ENCODE peak calls at places on chromosome 6, in eight cellular contexts. One of them, this sample, is unnamed.
A peak's percentile ranks its signal among the peaks of the same experiment; 100 is the strongest.

GRCh38 chr6:41896280-41896679 is 1.1 kb upstream of the USP49 start:
- DNase-seq in right atrium auricular region: no peak
- DNase-seq in epithelial cell of esophagus: no peak
- DNase-seq in astrocyte of the spinal cord: no peak
- DNase-seq in GM23338: no peak
- DNase-seq in AG04450: no peak
- DNase-seq in left ventricle myocardium inferior: no peak
- DNase-seq in testis: no peak
- DNase-seq in this sample: no peak

GRCh38 chr6:1311400-1312192 is at the start of gene FOXQ1:
- DNase-seq in epithelial cell of esophagus: peak; percentile 82
- DNase-seq in astrocyte of the spinal cord: peak; percentile 39
- DNase-seq in left ventricle myocardium inferior: no peak
- DNase-seq in right atrium auricular region: no peak
- DNase-seq in AG04450: no peak
- DNase-seq in GM23338: peak; percentile 77
- DNase-seq in testis: peak; percentile 61
- DNase-seq in this sample: peak; percentile 43

GRCh38 chr6:87164004-87164403 is 8.6 kb downstream of the ZNF292 start:
- DNase-seq in left ventricle myocardium inferior: no peak
- DNase-seq in testis: no peak
- DNase-seq in epithelial cell of esophagus: no peak
- DNase-seq in astrocyte of the spinal cord: no peak
- DNase-seq in AG04450: no peak
- DNase-seq in GM23338: no peak
- DNase-seq in right atrium auricular region: no peak
- DNase-seq in this sample: peak; percentile 16

GRCh38 chr6:140445474-140446004 is 1071.1 kb upstream of the CITED2 start:
- DNase-seq in left ventricle myocardium inferior: no peak
- DNase-seq in astrocyte of the spinal cord: peak; percentile 54
- DNase-seq in GM23338: peak; percentile 24
- DNase-seq in AG04450: no peak
- DNase-seq in epithelial cell of esophagus: peak; percentile 36
- DNase-seq in right atrium auricular region: no peak
- DNase-seq in testis: no peak
- DNase-seq in this sample: peak; percentile 84

GRCh38 chr6:145067430-145067829 is 667.9 kb downstream of the EPM2A start:
- DNase-seq in astrocyte of the spinal cord: peak; percentile 29
- DNase-seq in epithelial cell of esophagus: peak; percentile 82
- DNase-seq in testis: no peak
- DNase-seq in left ventricle myocardium inferior: no peak
- DNase-seq in right atrium auricular region: no peak
- DNase-seq in AG04450: no peak
- DNase-seq in GM23338: no peak
- DNase-seq in this sample: peak; percentile 53

GRCh38 chr6:14381225-14381887 is 263.8 kb downstream of the CD83 start:
- DNase-seq in AG04450: no peak
- DNase-seq in right atrium auricular region: no peak
- DNase-seq in testis: no peak
- DNase-seq in left ventricle myocardium inferior: no peak
- DNase-seq in epithelial cell of esophagus: no peak
- DNase-seq in astrocyte of the spinal cord: no peak
- DNase-seq in GM23338: peak; percentile 84
- DNase-seq in this sample: no peak

GRCh38 chr6:158911746-158912158 is 88.2 kb downstream of the RSPH3 start:
- DNase-seq in epithelial cell of esophagus: peak; percentile 43
- DNase-seq in left ventricle myocardium inferior: no peak
- DNase-seq in testis: no peak
- DNase-seq in GM23338: no peak
- DNase-seq in right atrium auricular region: no peak
- DNase-seq in astrocyte of the spinal cord: no peak
- DNase-seq in AG04450: no peak
- DNase-seq in this sample: no peak

GRCh38 chr6:42042108-42042507 is 8.2 kb upstream of the TAF8 start:
- DNase-seq in left ventricle myocardium inferior: no peak
- DNase-seq in right atrium auricular region: no peak
- DNase-seq in GM23338: no peak
- DNase-seq in astrocyte of the spinal cord: no peak
- DNase-seq in testis: no peak
- DNase-seq in AG04450: no peak
- DNase-seq in epithelial cell of esophagus: no peak
- DNase-seq in this sample: no peak

GRCh38 chr6:82410151-82410621 is 46.6 kb downstream of the TPBG start:
- DNase-seq in testis: no peak
- DNase-seq in astrocyte of the spinal cord: peak; percentile 80
- DNase-seq in AG04450: no peak
- DNase-seq in left ventricle myocardium inferior: no peak
- DNase-seq in GM23338: no peak
- DNase-seq in epithelial cell of esophagus: peak; percentile 55
- DNase-seq in right atrium auricular region: no peak
- DNase-seq in this sample: peak; percentile 59

GRCh38 chr6:16130932-16131387 is 2.1 kb downstream of the MYLIP start:
- DNase-seq in AG04450: peak; percentile 41
- DNase-seq in astrocyte of the spinal cord: peak; percentile 84
- DNase-seq in testis: peak; percentile 58
- DNase-seq in right atrium auricular region: no peak
- DNase-seq in left ventricle myocardium inferior: no peak
- DNase-seq in GM23338: peak; percentile 80
- DNase-seq in epithelial cell of esophagus: peak; percentile 55
- DNase-seq in this sample: peak; percentile 84

GRCh38 chr6:37051138-37052026 is 45.9 kb downstream of the FGD2 start:
- DNase-seq in right atrium auricular region: peak; percentile 94
- DNase-seq in AG04450: no peak
- DNase-seq in testis: peak; percentile 93
- DNase-seq in astrocyte of the spinal cord: peak; percentile 68
- DNase-seq in GM23338: peak; percentile 95
- DNase-seq in epithelial cell of esophagus: peak; percentile 79
- DNase-seq in left ventricle myocardium inferior: peak; percentile 92
- DNase-seq in this sample: peak; percentile 66

GRCh38 chr6:163416640-163417253 is 2.2 kb downstream of the QKI start:
- DNase-seq in AG04450: peak; percentile 72
- DNase-seq in testis: peak; percentile 81
- DNase-seq in GM23338: peak; percentile 84
- DNase-seq in epithelial cell of esophagus: peak; percentile 79
- DNase-seq in left ventricle myocardium inferior: no peak
- DNase-seq in astrocyte of the spinal cord: peak; percentile 93
- DNase-seq in right atrium auricular region: no peak
- DNase-seq in this sample: peak; percentile 92

GRCh38 chr6:96995903-96996302 is 71.4 kb downstream of the KLHL32 start:
- DNase-seq in left ventricle myocardium inferior: no peak
- DNase-seq in right atrium auricular region: no peak
- DNase-seq in testis: no peak
- DNase-seq in GM23338: no peak
- DNase-seq in AG04450: no peak
- DNase-seq in epithelial cell of esophagus: no peak
- DNase-seq in astrocyte of the spinal cord: no peak
- DNase-seq in this sample: no peak

GRCh38 chr6:89956182-89956581 is 61.9 kb downstream of the GJA10 start:
- DNase-seq in epithelial cell of esophagus: no peak
- DNase-seq in AG04450: no peak
- DNase-seq in astrocyte of the spinal cord: no peak
- DNase-seq in GM23338: no peak
- DNase-seq in right atrium auricular region: no peak
- DNase-seq in testis: no peak
- DNase-seq in left ventricle myocardium inferior: no peak
- DNase-seq in this sample: no peak

GRCh38 chr6:16929814-16930213 is 168.6 kb upstream of the ATXN1 start:
- DNase-seq in epithelial cell of esophagus: peak; percentile 49
- DNase-seq in testis: no peak
- DNase-seq in left ventricle myocardium inferior: no peak
- DNase-seq in right atrium auricular region: no peak
- DNase-seq in GM23338: no peak
- DNase-seq in astrocyte of the spinal cord: peak; percentile 97
- DNase-seq in AG04450: peak; percentile 95
- DNase-seq in this sample: peak; percentile 90

GRCh38 chr6:18392346-18392877 is 5.3 kb downstream of the RNF144B start:
- DNase-seq in epithelial cell of esophagus: no peak
- DNase-seq in AG04450: no peak
- DNase-seq in testis: no peak
- DNase-seq in astrocyte of the spinal cord: no peak
- DNase-seq in right atrium auricular region: no peak
- DNase-seq in GM23338: no peak
- DNase-seq in left ventricle myocardium inferior: no peak
- DNase-seq in this sample: no peak

GRCh38 chr6:169263836-169264608 is 10.4 kb upstream of the THBS2 start:
- DNase-seq in right atrium auricular region: no peak
- DNase-seq in astrocyte of the spinal cord: peak; percentile 55
- DNase-seq in testis: peak; percentile 52
- DNase-seq in epithelial cell of esophagus: peak; percentile 89
- DNase-seq in GM23338: no peak
- DNase-seq in AG04450: no peak
- DNase-seq in left ventricle myocardium inferior: peak; percentile 60
- DNase-seq in this sample: peak; percentile 54

GRCh38 chr6:42710316-42710715 is 12.1 kb downstream of the PRPH2 start:
- DNase-seq in testis: no peak
- DNase-seq in GM23338: peak; percentile 47
- DNase-seq in AG04450: no peak
- DNase-seq in epithelial cell of esophagus: no peak
- DNase-seq in left ventricle myocardium inferior: no peak
- DNase-seq in right atrium auricular region: no peak
- DNase-seq in astrocyte of the spinal cord: peak; percentile 48
- DNase-seq in this sample: no peak

GRCh38 chr6:11380969-11381744 is 148.7 kb upstream of the NEDD9 start:
- DNase-seq in astrocyte of the spinal cord: peak; percentile 63
- DNase-seq in GM23338: peak; percentile 7
- DNase-seq in left ventricle myocardium inferior: no peak
- DNase-seq in right atrium auricular region: no peak
- DNase-seq in testis: no peak
- DNase-seq in AG04450: no peak
- DNase-seq in epithelial cell of esophagus: no peak
- DNase-seq in this sample: no peak

GRCh38 chr6:163323719-163324118 is 90.8 kb upstream of the QKI start:
- DNase-seq in GM23338: no peak
- DNase-seq in left ventricle myocardium inferior: no peak
- DNase-seq in testis: no peak
- DNase-seq in epithelial cell of esophagus: no peak
- DNase-seq in astrocyte of the spinal cord: no peak
- DNase-seq in AG04450: no peak
- DNase-seq in right atrium auricular region: no peak
- DNase-seq in this sample: no peak

GRCh38 chr6:89122625-89123024 is 4.8 kb upstream of the SRSF12 start:
- DNase-seq in astrocyte of the spinal cord: peak; percentile 44
- DNase-seq in epithelial cell of esophagus: peak; percentile 56
- DNase-seq in GM23338: peak; percentile 56
- DNase-seq in right atrium auricular region: no peak
- DNase-seq in AG04450: no peak
- DNase-seq in testis: no peak
- DNase-seq in left ventricle myocardium inferior: no peak
- DNase-seq in this sample: peak; percentile 52

GRCh38 chr6:49693512-49693911 is 19.8 kb downstream of the CRISP2 start:
- DNase-seq in AG04450: no peak
- DNase-seq in GM23338: no peak
- DNase-seq in astrocyte of the spinal cord: no peak
- DNase-seq in epithelial cell of esophagus: no peak
- DNase-seq in right atrium auricular region: no peak
- DNase-seq in testis: no peak
- DNase-seq in left ventricle myocardium inferior: no peak
- DNase-seq in this sample: no peak

GRCh38 chr6:149015877-149016525 is 269.2 kb downstream of the UST start:
- DNase-seq in testis: no peak
- DNase-seq in left ventricle myocardium inferior: no peak
- DNase-seq in GM23338: no peak
- DNase-seq in AG04450: no peak
- DNase-seq in epithelial cell of esophagus: no peak
- DNase-seq in astrocyte of the spinal cord: peak; percentile 47
- DNase-seq in right atrium auricular region: no peak
- DNase-seq in this sample: no peak

GRCh38 chr6:113461153-113461897 is 395.8 kb upstream of the MARCKS start:
- DNase-seq in AG04450: no peak
- DNase-seq in testis: no peak
- DNase-seq in epithelial cell of esophagus: no peak
- DNase-seq in left ventricle myocardium inferior: no peak
- DNase-seq in right atrium auricular region: no peak
- DNase-seq in GM23338: peak; percentile 35
- DNase-seq in astrocyte of the spinal cord: no peak
- DNase-seq in this sample: peak; percentile 79

GRCh38 chr6:84669945-84670344 is 94.5 kb downstream of the TBX18 start:
- DNase-seq in epithelial cell of esophagus: no peak
- DNase-seq in AG04450: no peak
- DNase-seq in GM23338: no peak
- DNase-seq in left ventricle myocardium inferior: no peak
- DNase-seq in astrocyte of the spinal cord: no peak
- DNase-seq in testis: no peak
- DNase-seq in right atrium auricular region: no peak
- DNase-seq in this sample: no peak
- H3K4me3 ChIP-seq in epithelial cell of esophagus: no peak overlapping the region
- H3K4me3 ChIP-seq in AG04450: no peak overlapping the region
- H3K4me3 ChIP-seq in GM23338: no peak overlapping the region
- H3K4me3 ChIP-seq in left ventricle myocardium inferior: no peak overlapping the region
- H3K4me3 ChIP-seq in astrocyte of the spinal cord: no peak overlapping the region
- H3K4me3 ChIP-seq in testis: no peak overlapping the region
- H3K4me3 ChIP-seq in right atrium auricular region: no peak overlapping the region
- H3K4me3 ChIP-seq in this sample: no peak overlapping the region

GRCh38 chr6:79234150-79235022 is at the start of gene HMGN3:
- DNase-seq in epithelial cell of esophagus: peak; percentile 88
- DNase-seq in left ventricle myocardium inferior: peak; percentile 98
- DNase-seq in astrocyte of the spinal cord: peak; percentile 95
- DNase-seq in right atrium auricular region: peak; percentile 98
- DNase-seq in AG04450: peak; percentile 83
- DNase-seq in GM23338: peak; percentile 94
- DNase-seq in testis: peak; percentile 99
- DNase-seq in this sample: peak; percentile 92
- TF ChIP-seq CTCF in epithelial cell of esophagus: no peak
- TF ChIP-seq CTCF in left ventricle myocardium inferior: peak; percentile 40
- TF ChIP-seq CTCF in astrocyte of the spinal cord: no peak
- TF ChIP-seq CTCF in right atrium auricular region: peak; percentile 36
- TF ChIP-seq CTCF in AG04450: peak; percentile 20
- TF ChIP-seq CTCF in GM23338: no peak
- TF ChIP-seq CTCF in testis: no peak
- TF ChIP-seq CTCF in this sample: no peak

DNA sequence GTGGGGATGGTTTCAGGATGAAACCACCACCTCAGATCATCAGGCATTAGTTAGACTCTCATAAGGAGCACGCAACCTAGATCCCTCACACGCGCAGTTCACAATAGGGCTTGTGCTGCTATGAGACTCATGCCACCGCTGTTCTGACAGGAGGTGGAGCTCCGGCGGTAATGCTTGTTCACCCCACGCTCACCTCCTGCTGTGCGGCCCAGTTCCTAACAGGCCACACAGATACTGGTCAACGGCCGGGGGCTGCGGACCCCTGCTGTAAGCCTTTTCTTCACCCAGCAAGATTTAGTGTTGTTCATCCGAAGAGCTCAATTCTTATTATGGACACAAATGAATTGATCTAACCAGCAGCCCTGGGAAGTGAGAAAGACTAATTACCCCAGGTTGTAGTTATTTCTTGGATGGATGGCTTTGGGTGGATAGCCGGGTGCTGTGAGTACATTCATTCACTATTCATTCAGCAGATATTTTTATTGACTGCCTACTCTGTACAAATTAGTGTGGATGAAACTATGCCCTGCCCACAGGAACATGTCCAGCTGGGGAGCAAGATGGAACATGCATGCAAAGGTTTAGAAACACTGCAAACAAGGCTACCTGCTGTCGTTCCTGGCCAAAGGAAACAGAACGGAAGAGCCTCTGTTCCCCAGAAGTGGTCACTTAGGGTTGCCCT is 57.2 kb downstream of the RIOK1 start:
- DNase-seq in GM23338: no peak
- DNase-seq in AG04450: no peak
- DNase-seq in testis: no peak
- DNase-seq in right atrium auricular region: no peak
- DNase-seq in astrocyte of the spinal cord: no peak
- DNase-seq in left ventricle myocardium inferior: no peak
- DNase-seq in epithelial cell of esophagus: peak; percentile 93
- DNase-seq in this sample: no peak
- H3K4me3 ChIP-seq in GM23338: no peak overlapping the region
- H3K4me3 ChIP-seq in AG04450: no peak overlapping the region
- H3K4me3 ChIP-seq in testis: no peak overlapping the region
- H3K4me3 ChIP-seq in right atrium auricular region: no peak overlapping the region
- H3K4me3 ChIP-seq in astrocyte of the spinal cord: no peak overlapping the region
- H3K4me3 ChIP-seq in left ventricle myocardium inferior: no peak overlapping the region
- H3K4me3 ChIP-seq in epithelial cell of esophagus: no peak overlapping the region
- H3K4me3 ChIP-seq in this sample: no peak overlapping the region

GRCh38 chr6:32885698-32886286 is 31.8 kb downstream of the PSMB9 start:
- DNase-seq in GM23338: peak; percentile 82
- DNase-seq in AG04450: no peak
- DNase-seq in testis: no peak
- DNase-seq in epithelial cell of esophagus: peak; percentile 79
- DNase-seq in left ventricle myocardium inferior: no peak
- DNase-seq in right atrium auricular region: no peak
- DNase-seq in astrocyte of the spinal cord: peak; percentile 80
- DNase-seq in this sample: peak; percentile 87
- TF ChIP-seq CTCF in GM23338: peak; percentile 58
- TF ChIP-seq CTCF in AG04450: peak; percentile 63
- TF ChIP-seq CTCF in testis: peak; percentile 54
- TF ChIP-seq CTCF in epithelial cell of esophagus: peak; percentile 43
- TF ChIP-seq CTCF in left ventricle myocardium inferior: peak; percentile 78
- TF ChIP-seq CTCF in right atrium auricular region: peak; percentile 71
- TF ChIP-seq CTCF in astrocyte of the spinal cord: peak; percentile 34
- TF ChIP-seq CTCF in this sample: peak; percentile 50

This sample was measured in fibroblast of the aortic adventitia.